ENCODE peak calls at places on chromosomes 4 and X, in four cellular contexts. Q is GM23248; T is effector memory CD4-positive, alpha-beta T cell; B is PC-9. P is an unnamed sample.
A peak's percentile ranks its signal among the peaks of the same experiment; 100 is the strongest.

GRCh38 chr4:19631814-19632213 is 619.9 kb upstream of the SLIT2 start:
- DNase-seq in Q (no peak), T (no peak), B (no peak), P (no peak)

GRCh38 chr4:159045321-159045720 is 57.6 kb upstream of the RAPGEF2 start:
- DNase-seq in Q (no peak), T (no peak), B (no peak), P (no peak)

GRCh38 chr4:184114431-184114830 is 103.2 kb downstream of the ENPP6 start:
- DNase-seq in Q (peak; percentile 4), T (no peak), B (no peak), P (no peak)

GRCh38 chrX:130028196-130028595 is 45.8 kb downstream of the BCORL1 start:
- DNase-seq in Q (peak; percentile 50), T (peak; percentile 6), B (peak; percentile 51), P (peak; percentile 15)

GRCh38 chrX:15143050-15143824 is 126.6 kb downstream of the ASB9 start:
- DNase-seq in Q (peak; percentile 59), T (no peak), B (peak; percentile 28), P (peak; percentile 27)

GRCh38 chr4:137896221-137896737 is 345.9 kb downstream of the SLC7A11 start:
- DNase-seq in Q (no peak), T (no peak), B (no peak), P (peak; percentile 45)

GRCh38 chr4:15779336-15779735 is 1.2 kb downstream of the CD38 start:
- DNase-seq in Q (peak; percentile 74), T (no peak), B (peak; percentile 28), P (no peak)

GRCh38 chrX:134718329-134719317 is 60.4 kb upstream of the PLAC1 start:
- DNase-seq in Q (peak; percentile 93), T (no peak), B (peak; percentile 85), P (peak; percentile 81)

GRCh38 chr4:1959104-1959384 is 49.7 kb downstream of the NELFA start:
- DNase-seq in Q (no peak), T (no peak), B (no peak), P (no peak)

GRCh38 chr4:3651267-3651846 is 114.8 kb upstream of the ADRA2C start:
- DNase-seq in Q (no peak), T (no peak), B (no peak), P (no peak)
- H3K27me3 ChIP-seq in Q (peaks cover 48% of the 10 kb centered on the region), T (no peaks in the 10 kb centered on the region), B (peaks cover 95% of the 10 kb centered on the region), P (peaks cover 17% of the 10 kb centered on the region)

GRCh38 chr4:130309221-130309620 is 1213.3 kb downstream of the C4orf33 start:
- DNase-seq in Q (no peak), T (no peak), B (no peak), P (no peak)
- H3K27me3 ChIP-seq in Q (no peaks in the 10 kb centered on the region), T (no peaks in the 10 kb centered on the region), B (no peaks in the 10 kb centered on the region), P (no peaks in the 10 kb centered on the region)

DNA sequence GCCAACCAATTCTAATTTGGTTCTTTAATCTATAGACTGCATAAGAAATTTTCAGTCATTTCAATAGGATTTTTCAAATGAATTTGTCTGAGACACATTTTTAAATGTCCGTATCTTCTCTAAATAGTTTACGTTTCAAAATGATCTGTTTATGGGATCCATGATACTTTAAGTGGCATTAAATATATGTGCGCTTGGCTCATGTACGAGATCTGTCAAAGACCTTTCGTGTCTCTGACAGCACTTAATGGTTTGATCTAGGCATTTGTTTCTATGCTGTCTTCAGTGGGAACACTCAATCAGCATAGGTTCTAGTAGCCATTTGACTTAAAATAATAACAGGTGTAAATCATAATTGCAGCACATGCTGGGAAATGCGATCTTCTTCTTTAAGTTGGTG is 731.0 kb downstream of the CENPC start:
- DNase-seq in Q (no peak), T (no peak), B (no peak), P (no peak)
- H3K27me3 ChIP-seq in Q (no peaks in the 10 kb centered on the region), T (no peaks in the 10 kb centered on the region), B (no peaks in the 10 kb centered on the region), P (no peaks in the 10 kb centered on the region)

GRCh38 chrX:132758778-132759177 is 199.7 kb downstream of the HS6ST2 start:
- DNase-seq in Q (no peak), T (no peak), B (no peak), P (no peak)

GRCh38 chrX:132751043-132751690 is 207.3 kb downstream of the HS6ST2 start:
- DNase-seq in Q (no peak), T (no peak), B (no peak), P (no peak)

DNA sequence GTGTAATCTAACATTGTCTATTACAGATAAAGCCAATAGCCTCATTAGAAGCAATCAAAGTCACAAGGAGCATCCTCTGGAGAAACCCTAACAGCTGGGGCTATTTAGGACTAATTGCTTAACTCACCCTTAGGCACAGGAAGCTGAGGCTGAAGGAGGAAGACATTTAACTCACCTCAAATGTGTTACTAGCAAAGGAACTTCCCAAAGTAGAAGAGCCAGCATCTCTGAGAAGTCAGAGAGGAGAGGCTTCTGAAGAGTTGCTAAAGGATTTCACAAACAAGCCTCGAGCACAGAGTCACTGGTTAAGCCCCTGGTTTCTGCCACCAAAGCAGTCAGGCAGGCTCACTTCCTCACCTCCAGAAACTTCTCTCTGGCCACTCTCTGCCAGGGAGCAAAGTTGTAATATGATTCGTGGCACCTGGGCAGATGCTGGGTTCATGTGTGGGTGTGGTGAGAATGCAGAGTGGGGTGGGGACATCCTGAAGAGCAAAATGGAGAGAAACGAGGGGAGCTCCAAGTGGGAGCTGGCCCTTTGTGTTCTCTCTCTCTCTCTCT is 201.3 kb downstream of the HS6ST2 start:
- DNase-seq in Q (no peak), T (no peak), B (no peak), P (no peak)
- H3K27me3 ChIP-seq in Q (no peaks in the 10 kb centered on the region), T (no peaks in the 10 kb centered on the region), B (no peaks in the 10 kb centered on the region), P (no peaks in the 10 kb centered on the region)

DNA sequence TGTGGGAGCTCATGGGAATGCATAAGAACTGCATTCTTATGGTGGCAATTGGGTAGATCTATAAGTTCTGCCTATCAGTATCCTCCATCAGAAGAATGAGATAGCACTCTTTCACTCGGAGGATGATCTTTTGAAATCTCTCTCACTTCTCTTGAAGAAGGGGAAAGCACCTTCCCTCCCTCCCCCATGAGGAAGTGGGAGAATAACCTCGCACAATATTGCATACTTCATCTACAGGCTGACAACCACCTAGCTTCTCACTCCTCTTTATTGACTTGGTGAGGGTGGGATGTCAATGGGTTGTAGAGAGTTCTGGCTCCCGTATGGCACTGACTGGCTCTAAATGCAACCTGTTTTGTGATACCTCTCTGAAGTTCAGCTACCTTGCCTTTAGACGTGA is 146.7 kb upstream of the SPOCK3 start:
- DNase-seq in Q (no peak), T (no peak), B (no peak), P (no peak)
- H3K27me3 ChIP-seq in Q (no peaks in the 10 kb centered on the region), T (no peaks in the 10 kb centered on the region), B (no peaks in the 10 kb centered on the region), P (no peaks in the 10 kb centered on the region)

P was measured in SJSA1.